ENCODE peak calls at places on chromosomes 12 and 14, in eight cellular contexts. K, L, F, D, Z, V, H and P are unnamed samples. For H3K9me3, the result is how much of the 10 kb centered on the place peaks cover.

GRCh38 chr12:110760204-110760609 is 17.5 kb upstream of the PPP1CC start:
- DNase-seq in K (no peak), L (no peak), F (no peak), D (no peak), Z (no peak), V (peak), H (no peak), P (no peak)

GRCh38 chr14:90508073-90508472 is 111.2 kb downstream of the CALM1 start:
- DNase-seq in K (no peak), L (no peak), F (no peak), D (no peak), Z (no peak), V (no peak), H (no peak), P (no peak)

GRCh38 chr12:130948751-130949150 is 5.0 kb upstream of the ADGRD1 start:
- DNase-seq in K (no peak), L (no peak), F (no peak), D (no peak), Z (no peak), V (no peak), H (no peak), P (no peak)

GRCh38 chr12:52570511-52570910 is 3.1 kb downstream of the KRT74 start:
- DNase-seq in K (no peak), L (no peak), F (no peak), D (no peak), Z (no peak), V (no peak), H (no peak), P (no peak)

GRCh38 chr12:8609061-8609570 is 3.5 kb downstream of the AICDA start:
- DNase-seq in K (peak), L (peak), F (peak), D (no peak), Z (no peak), V (peak), H (no peak), P (no peak)

GRCh38 chr12:47816646-47817271 is 2.9 kb downstream of the HDAC7 start:
- DNase-seq in K (no peak), L (no peak), F (no peak), D (no peak), Z (no peak), V (no peak), H (no peak), P (no peak)

GRCh38 chr12:124865728-124866127 is 2.1 kb upstream of the SCARB1 start:
- DNase-seq in K (no peak), L (no peak), F (no peak), D (no peak), Z (no peak), V (no peak), H (no peak), P (no peak)

GRCh38 chr12:101653503-101653902 is 43.9 kb upstream of the CHPT1 start:
- DNase-seq in K (no peak), L (no peak), F (no peak), D (no peak), Z (no peak), V (no peak), H (no peak), P (no peak)

GRCh38 chr14:97976861-97977260 is 1179.7 kb downstream of the VRK1 start:
- DNase-seq in K (peak), L (no peak), F (no peak), D (no peak), Z (peak), V (no peak), H (peak), P (no peak)

GRCh38 chr12:111354511-111354910 is 14.4 kb downstream of the PHETA1 start:
- DNase-seq in K (no peak), L (no peak), F (no peak), D (no peak), Z (no peak), V (no peak), H (no peak), P (no peak)

GRCh38 chr14:50039734-50040400 is 76.5 kb downstream of the VCPKMT start:
- DNase-seq in K (no peak), L (no peak), F (no peak), D (peak), Z (peak), V (peak), H (no peak), P (no peak)

GRCh38 chr14:20781805-20782204 is 737 bp downstream of the RNASE6 start:
- DNase-seq in K (peak), L (no peak), F (no peak), D (no peak), Z (no peak), V (no peak), H (peak), P (no peak)

GRCh38 chr12:2580821-2581220 is 213.9 kb upstream of the FKBP4 start:
- DNase-seq in K (no peak), L (peak), F (peak), D (no peak), Z (no peak), V (no peak), H (no peak), P (no peak)

GRCh38 chr12:117047810-117048584 is 51.2 kb downstream of the TESC start:
- DNase-seq in K (no peak), L (peak), F (peak), D (no peak), Z (no peak), V (no peak), H (no peak), P (no peak)

GRCh38 chr14:24439830-24440605 is 2.6 kb downstream of the SDR39U1 start:
- DNase-seq in K (no peak), L (no peak), F (no peak), D (no peak), Z (no peak), V (no peak), H (no peak), P (no peak)

GRCh38 chr12:70637286-70637685 is at the start of gene PTPRB:
- DNase-seq in K (no peak), L (no peak), F (no peak), D (no peak), Z (no peak), V (no peak), H (no peak), P (no peak)

GRCh38 chr12:109752117-109753053 is 38.8 kb downstream of the FAM222A start:
- DNase-seq in K (no peak), L (no peak), F (no peak), D (peak), Z (no peak), V (no peak), H (no peak), P (peak)

GRCh38 chr12:101277443-101277842 is 2.5 kb upstream of the UTP20 start:
- DNase-seq in K (no peak), L (no peak), F (no peak), D (no peak), Z (no peak), V (no peak), H (no peak), P (no peak)

GRCh38 chr12:25585021-25585523 is 32.0 kb upstream of the LMNTD1 start:
- DNase-seq in K (no peak), L (peak), F (no peak), D (no peak), Z (no peak), V (no peak), H (no peak), P (no peak)

GRCh38 chr14:90611501-90611900 is 204.7 kb downstream of the TTC7B start:
- DNase-seq in K (no peak), L (no peak), F (no peak), D (no peak), Z (no peak), V (no peak), H (no peak), P (no peak)

GRCh38 chr14:92511472-92512247 is 1.9 kb upstream of the RIN3 start:
- DNase-seq in K (no peak), L (peak), F (peak), D (no peak), Z (no peak), V (peak), H (no peak), P (no peak)

GRCh38 chr12:34334538-34334937 is 312.2 kb downstream of the ALG10 start:
- DNase-seq in K (no peak), L (no peak), F (no peak), D (no peak), Z (no peak), V (no peak), H (no peak), P (no peak)
- H3K9me3 ChIP-seq in K (under half), L (half or more), F (under half), D (half or more), Z (under half), V (under half), H (under half), P (under half)

GRCh38 chr12:14400599-14400998 is 35.1 kb downstream of the ATF7IP start:
- DNase-seq in K (no peak), L (no peak), F (no peak), D (no peak), Z (no peak), V (no peak), H (no peak), P (no peak)
- H3K9me3 ChIP-seq in K (under half), L (under half), F (under half), D (under half), Z (under half), V (under half), H (under half), P (under half)

GRCh38 chr14:27006520-27006919 is 408.7 kb upstream of the NOVA1 start:
- DNase-seq in K (no peak), L (no peak), F (no peak), D (no peak), Z (no peak), V (no peak), H (no peak), P (no peak)

DNA sequence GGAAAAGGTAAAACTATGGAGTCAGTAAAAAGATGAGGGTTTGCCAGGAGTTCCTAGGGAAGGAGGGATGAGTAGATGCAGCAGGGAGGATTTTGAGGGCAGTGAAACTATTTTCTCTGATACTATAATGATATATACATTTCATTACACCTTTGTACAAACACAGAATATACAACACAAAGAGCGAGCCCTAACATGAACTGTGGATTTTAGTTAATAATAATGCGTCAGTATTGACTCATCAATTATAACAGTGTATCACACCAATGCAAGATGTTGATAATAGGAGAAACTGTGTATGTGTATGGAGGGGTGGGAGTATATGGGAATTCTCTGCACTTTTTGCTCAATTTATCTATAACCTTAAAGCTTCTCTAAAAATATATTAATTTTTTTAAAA is 404.3 kb upstream of the NOVA1 start:
- DNase-seq in K (no peak), L (no peak), F (no peak), D (no peak), Z (no peak), V (no peak), H (no peak), P (no peak)
- H3K9me3 ChIP-seq in K (under half), L (under half), F (under half), D (under half), Z (under half), V (under half), H (under half), P (under half)

DNA sequence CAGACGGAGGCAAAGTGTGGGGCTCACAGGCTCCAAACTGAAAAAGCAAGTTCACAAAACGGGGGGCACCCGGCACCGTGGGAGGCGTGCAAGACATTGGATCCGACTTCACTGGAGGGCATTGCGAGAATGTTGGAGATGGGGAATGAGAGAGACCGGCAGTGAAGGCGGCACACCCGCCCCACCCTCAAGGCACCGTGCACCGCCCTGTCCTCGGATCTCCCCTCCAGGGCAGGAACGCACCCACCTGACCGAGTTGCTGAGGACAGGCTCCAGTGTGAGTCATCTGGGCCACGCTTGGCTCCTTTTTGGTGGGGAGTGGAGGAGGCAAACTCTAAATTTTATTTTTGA is 207.7 kb downstream of the KIF26A start:
- DNase-seq in K (no peak), L (no peak), F (no peak), D (peak), Z (no peak), V (peak), H (no peak), P (no peak)
- H3K9me3 ChIP-seq in K (under half), L (under half), F (under half), D (under half), Z (under half), V (under half), H (under half), P (under half)

GRCh38 chr14:33404964-33405574 is 466.4 kb downstream of the NPAS3 start:
- DNase-seq in K (no peak), L (no peak), F (no peak), D (no peak), Z (no peak), V (no peak), H (no peak), P (no peak)

GRCh38 chr14:33404054-33404453 is 465.4 kb downstream of the NPAS3 start:
- DNase-seq in K (no peak), L (peak), F (peak), D (no peak), Z (no peak), V (peak), H (no peak), P (no peak)

GRCh38 chr14:33406766-33407165 is 468.1 kb downstream of the NPAS3 start:
- DNase-seq in K (no peak), L (no peak), F (no peak), D (no peak), Z (no peak), V (no peak), H (no peak), P (no peak)

GRCh38 chr14:33412450-33412849 is 473.8 kb downstream of the NPAS3 start:
- DNase-seq in K (no peak), L (no peak), F (no peak), D (no peak), Z (no peak), V (peak), H (no peak), P (no peak)

GRCh38 chr14:33408291-33408690 is 469.6 kb downstream of the NPAS3 start:
- DNase-seq in K (no peak), L (no peak), F (no peak), D (no peak), Z (no peak), V (peak), H (no peak), P (no peak)
- H3K9me3 ChIP-seq in K (under half), L (under half), F (under half), D (under half), Z (under half), V (under half), H (under half), P (under half)

DNA sequence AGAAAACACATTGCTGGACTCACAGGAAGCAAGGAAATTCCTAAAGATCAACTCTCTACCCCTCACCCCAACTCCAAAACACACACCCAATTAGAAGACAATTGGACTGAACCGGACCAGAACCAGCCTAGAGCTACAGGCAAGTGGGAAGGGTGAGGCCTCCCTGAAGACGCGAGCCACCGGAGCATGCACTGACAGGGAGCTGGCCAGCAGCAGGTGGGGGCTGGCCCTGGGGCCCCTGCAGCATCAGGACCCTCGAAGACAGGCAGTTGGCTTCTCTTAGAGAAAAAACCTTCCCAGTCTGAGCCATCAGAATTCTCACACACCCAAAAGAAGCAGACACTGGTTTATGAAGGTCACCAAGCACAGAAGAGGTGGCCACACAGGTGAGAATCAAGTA is 209.5 kb upstream of the DIO3 start:
- DNase-seq in K (no peak), L (no peak), F (no peak), D (no peak), Z (no peak), V (no peak), H (peak), P (no peak)
- H3K9me3 ChIP-seq in K (under half), L (under half), F (under half), D (under half), Z (under half), V (under half), H (under half), P (under half)

DNA sequence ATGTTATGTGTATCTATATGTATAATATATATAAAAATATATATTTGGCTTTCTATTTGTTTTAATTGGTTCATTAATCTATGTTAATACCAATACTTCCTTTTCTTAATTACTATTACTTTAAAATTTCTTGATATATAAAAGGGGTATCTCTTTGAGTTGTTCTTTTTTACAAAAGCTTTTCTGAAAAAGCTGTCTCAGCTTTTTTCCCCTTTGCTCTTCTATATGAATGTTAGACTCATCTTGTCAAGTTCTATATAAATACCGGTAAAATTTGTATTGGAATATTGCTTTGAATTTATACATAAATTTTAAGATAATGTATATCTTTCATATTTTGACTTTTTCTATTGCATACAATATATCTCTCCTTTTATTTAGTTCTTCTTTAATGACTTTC is 139.8 kb upstream of the FOXG1 start:
- DNase-seq in K (no peak), L (no peak), F (no peak), D (no peak), Z (no peak), V (no peak), H (no peak), P (no peak)
- H3K9me3 ChIP-seq in K (under half), L (under half), F (under half), D (under half), Z (under half), V (under half), H (under half), P (under half)

DNA sequence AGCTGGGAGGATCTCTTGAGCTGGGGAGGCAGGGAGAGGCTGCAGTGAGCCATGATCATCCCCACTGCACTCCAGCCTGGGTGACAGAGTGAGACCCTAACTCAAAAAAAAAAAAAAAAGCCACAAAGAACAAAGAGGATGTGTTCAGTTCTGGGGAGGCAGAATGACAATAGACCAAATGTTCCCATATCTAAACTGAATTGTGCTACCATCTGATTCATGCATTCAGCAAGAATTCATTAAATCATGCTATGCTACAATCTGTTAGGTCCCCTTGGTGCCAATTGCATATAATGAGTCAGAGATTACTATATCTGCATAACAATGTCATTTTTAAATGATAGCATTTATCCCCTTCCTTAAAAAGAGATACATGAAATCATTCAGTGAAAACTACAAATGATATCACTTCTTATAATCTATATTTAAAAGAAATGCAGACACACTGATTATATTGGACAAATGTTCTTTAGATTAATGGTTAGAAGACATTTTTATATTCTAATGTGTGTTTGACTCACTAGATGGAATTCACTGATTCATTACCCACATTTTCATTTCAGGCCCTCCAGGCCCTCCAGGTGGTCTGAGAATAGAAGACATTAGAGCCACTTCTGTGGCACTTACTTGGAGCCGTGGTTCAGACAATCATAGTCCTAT is 207.6 kb upstream of the PDZRN4 start:
- DNase-seq in K (no peak), L (peak), F (no peak), D (no peak), Z (no peak), V (no peak), H (no peak), P (no peak)
- H3K9me3 ChIP-seq in K (under half), L (under half), F (under half), D (under half), Z (under half), V (under half), H (under half), P (under half)

GRCh38 chr14:42307239-42307825 is 700.7 kb downstream of the LRFN5 start:
- DNase-seq in K (no peak), L (no peak), F (no peak), D (no peak), Z (no peak), V (no peak), H (no peak), P (no peak)
- H3K9me3 ChIP-seq in K (under half), L (under half), F (under half), D (under half), Z (under half), V (under half), H (under half), P (under half)